ENCODE peak calls at places on chromosomes 11 and 22, in four cellular contexts. X is brain microvascular endothelial cell; H is HFF-Myc; U is activated naive CD4-positive, alpha-beta T cell treated with Interleukin-2 at 50 U/mL for 16 hours. P is an unnamed sample.

GRCh38 chr22:50673231-50674126 is 856 bp downstream of the SHANK3 start:
- DNase-seq in X (no peak), H (no peak), U (no peak), P (no peak)

GRCh38 chr11:69178819-69179482 is 23.2 kb downstream of the SMIM38 start:
- DNase-seq in X (no peak), H (no peak), U (no peak), P (no peak)

GRCh38 chr11:12114487-12115033 is 4.2 kb downstream of the MICAL2 start:
- DNase-seq in X (peak), H (no peak), U (no peak), P (peak)

GRCh38 chr11:10476927-10477689 is 22.0 kb downstream of the AMPD3 start:
- DNase-seq in X (no peak), H (no peak), U (no peak), P (no peak)

GRCh38 chr11:111730871-111731591 is 35.2 kb downstream of the PPP2R1B start:
- DNase-seq in X (peak), H (no peak), U (no peak), P (peak)

GRCh38 chr11:96260067-96260511 is 82.9 kb downstream of the MAML2 start:
- DNase-seq in X (no peak), H (no peak), U (no peak), P (no peak)

GRCh38 chr11:74677131-74677530 is 54.1 kb downstream of the CHRDL2 start:
- DNase-seq in X (no peak), H (no peak), U (no peak), P (no peak)

GRCh38 chr22:33864723-33865130 is 55.5 kb downstream of the LARGE1 start:
- DNase-seq in X (no peak), H (no peak), U (no peak), P (no peak)

GRCh38 chr11:77776455-77776854 is 44.1 kb downstream of the RSF1 start:
- DNase-seq in X (no peak), H (no peak), U (no peak), P (peak)

GRCh38 chr11:112780351-112781043 is 180.7 kb upstream of the NCAM1 start:
- DNase-seq in X (no peak), H (no peak), U (no peak), P (peak)

GRCh38 chr22:30423296-30423958 is 2.1 kb upstream of the MTFP1 start:
- DNase-seq in X (no peak), H (no peak), U (peak), P (no peak)

GRCh38 chr22:32473388-32473952 is 1.1 kb upstream of the FBXO7 start:
- DNase-seq in X (peak), H (peak), U (peak), P (peak)

GRCh38 chr11:27440090-27440489 is 32.5 kb downstream of the LGR4 start:
- DNase-seq in X (no peak), H (no peak), U (no peak), P (no peak)

GRCh38 chr22:36781656-36782627 is 6.0 kb upstream of the IFT27 start:
- DNase-seq in X (peak), H (peak), U (peak), P (peak)

GRCh38 chr11:94768602-94769511 is 701 bp downstream of the AMOTL1 start:
- DNase-seq in X (no peak), H (no peak), U (no peak), P (peak)

GRCh38 chr11:14184548-14184947 is 174.4 kb downstream of the RRAS2 start:
- DNase-seq in X (no peak), H (no peak), U (no peak), P (no peak)